ENCODE peak calls at places on chromosomes 6 and 20, in eight cellular contexts. R is H1; J is IMR-90; Q is aorta; Y is CD4-positive, CD25-positive, alpha-beta regulatory T cell; U is fibroblast of lung; E is small intestine; X is suprapubic skin. K is an unnamed sample. For H3K36me3 and H3K9me3, the result is how much of the 10 kb centered on the place peaks cover.

GRCh38 chr6:159252955-159253508 is 83.8 kb downstream of the FNDC1 start:
- DNase-seq in R (peak), J (peak), Q (no peak), Y (no peak), U (peak), E (peak), X (no peak), K (peak)

GRCh38 chr6:61869632-61870400 is 416.2 kb downstream of the KHDRBS2 start:
- DNase-seq in R (no peak), J (no peak), Q (no peak), Y (no peak), U (no peak), E (no peak), X (no peak), K (no peak)

GRCh38 chr6:26185004-26185403 is 97.8 kb downstream of the HFE start:
- DNase-seq in R (no peak), J (no peak), Q (no peak), Y (no peak), U (no peak), E (no peak), X (no peak), K (no peak)

GRCh38 chr6:47492355-47492754 is 14.8 kb downstream of the CD2AP start:
- DNase-seq in R (no peak), J (no peak), Q (no peak), Y (no peak), U (no peak), E (no peak), X (no peak), K (no peak)

GRCh38 chr6:130525378-130525777 is 159.6 kb downstream of the TMEM200A start:
- DNase-seq in R (no peak), J (no peak), Q (no peak), Y (no peak), U (no peak), E (no peak), X (no peak), K (no peak)

GRCh38 chr20:34404803-34405202 is 41.7 kb downstream of the ITCH start:
- DNase-seq in R (no peak), J (no peak), Q (no peak), Y (no peak), U (no peak), E (no peak), X (no peak), K (no peak)

GRCh38 chr6:3071568-3071967 is 3.3 kb downstream of the RIPK1 start:
- DNase-seq in R (no peak), J (no peak), Q (no peak), Y (no peak), U (no peak), E (no peak), X (no peak), K (no peak)

GRCh38 chr6:31898200-31899011 is 908 bp upstream of the EHMT2 start:
- DNase-seq in R (no peak), J (peak), Q (no peak), Y (peak), U (peak), E (peak), X (no peak), K (no peak)

GRCh38 chr6:5150676-5151075 is 65.5 kb downstream of the PPP1R3G start:
- DNase-seq in R (no peak), J (no peak), Q (no peak), Y (no peak), U (no peak), E (no peak), X (no peak), K (no peak)

GRCh38 chr6:169046021-169046420 is 207.6 kb downstream of the THBS2 start:
- DNase-seq in R (no peak), J (no peak), Q (no peak), Y (no peak), U (no peak), E (no peak), X (no peak), K (no peak)

GRCh38 chr20:32510601-32511357 is 74.4 kb downstream of the NOL4L start:
- DNase-seq in R (no peak), J (no peak), Q (no peak), Y (no peak), U (no peak), E (no peak), X (no peak), K (no peak)

GRCh38 chr20:50953821-50954220 is 4.5 kb downstream of the DPM1 start:
- DNase-seq in R (no peak), J (no peak), Q (no peak), Y (no peak), U (no peak), E (no peak), X (no peak), K (no peak)
- H3K36me3 ChIP-seq in R (under half), J (under half), Q (under half), Y (half or more), U (under half), E (under half), X (under half), K (half or more)

GRCh38 chr6:117761610-117762009 is 86.3 kb downstream of the NUS1 start:
- DNase-seq in R (no peak), J (no peak), Q (no peak), Y (no peak), U (no peak), E (no peak), X (no peak), K (no peak)
- H3K9me3 ChIP-seq in R (under half), J (under half), Q (under half), Y (under half), U (under half), E (under half), X (under half), K (under half)

GRCh38 chr6:142398353-142398752 is 96.5 kb downstream of the ADGRG6 start:
- DNase-seq in R (no peak), J (no peak), Q (no peak), Y (no peak), U (no peak), E (no peak), X (no peak), K (no peak)

GRCh38 chr6:142395266-142395665 is 93.5 kb downstream of the ADGRG6 start:
- DNase-seq in R (no peak), J (no peak), Q (no peak), Y (no peak), U (no peak), E (no peak), X (no peak), K (no peak)

GRCh38 chr6:142400495-142400894 is 98.7 kb downstream of the ADGRG6 start:
- DNase-seq in R (no peak), J (peak), Q (no peak), Y (no peak), U (no peak), E (peak), X (no peak), K (no peak)

GRCh38 chr6:142399739-142400138 is 97.9 kb downstream of the ADGRG6 start:
- DNase-seq in R (no peak), J (no peak), Q (no peak), Y (no peak), U (no peak), E (no peak), X (no peak), K (no peak)

GRCh38 chr6:142395768-142396231 is 94.0 kb downstream of the ADGRG6 start:
- DNase-seq in R (no peak), J (peak), Q (no peak), Y (no peak), U (no peak), E (peak), X (no peak), K (no peak)
- H3K4me3 ChIP-seq in R (no peak), J (no peak), Q (no peak), Y (peak), U (no peak), E (no peak), X (no peak), K (no peak)

DNA sequence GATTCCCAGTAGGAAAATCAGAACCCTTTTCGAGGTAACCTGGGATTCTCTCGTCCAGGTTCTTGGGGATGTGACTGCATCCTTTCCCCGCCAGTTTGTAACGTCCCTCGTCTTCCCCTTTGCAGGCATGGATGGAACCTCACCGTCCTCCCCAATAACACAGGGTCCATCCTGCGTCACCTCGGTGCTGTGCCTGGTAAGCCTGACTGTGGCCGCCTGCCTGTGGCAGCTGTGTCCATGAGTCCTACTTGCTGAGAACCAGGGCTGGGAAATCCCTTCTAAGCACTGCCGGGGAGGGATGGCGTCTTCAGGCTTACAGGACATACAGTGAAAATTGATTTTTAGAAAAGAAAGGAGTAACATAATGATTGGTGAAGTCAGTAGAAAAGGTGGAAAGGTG is 155.6 kb downstream of the DTNBP1 start:
- DNase-seq in R (no peak), J (no peak), Q (no peak), Y (no peak), U (no peak), E (no peak), X (peak), K (no peak)
- H3K36me3 ChIP-seq in R (half or more), J (half or more), Q (under half), Y (half or more), U (under half), E (under half), X (half or more), K (under half)

DNA sequence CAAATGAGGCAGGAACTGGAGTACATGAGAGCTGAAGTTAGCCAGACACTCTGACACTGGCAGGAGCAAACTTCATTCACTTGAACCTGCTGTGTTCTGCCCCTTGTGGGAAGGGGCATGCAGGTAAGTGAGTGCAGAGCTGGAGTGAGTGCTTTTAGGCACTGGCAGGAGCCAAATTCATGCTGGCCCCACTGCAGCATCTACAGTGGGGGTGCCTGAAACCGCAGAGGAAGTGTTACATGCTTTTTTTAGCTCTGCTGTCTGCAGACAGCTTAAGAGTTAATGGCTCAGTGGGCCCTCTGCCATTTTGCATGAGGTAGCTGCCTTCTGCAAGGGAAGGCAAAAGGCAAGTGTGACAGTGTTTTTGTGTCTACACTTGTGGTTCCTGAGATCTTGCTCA is 167.9 kb upstream of the SYNCRIP start:
- DNase-seq in R (no peak), J (no peak), Q (no peak), Y (no peak), U (no peak), E (no peak), X (no peak), K (no peak)
- H3K9me3 ChIP-seq in R (under half), J (under half), Q (under half), Y (under half), U (under half), E (under half), X (under half), K (under half)

GRCh38 chr6:6714498-6715360 is 126.2 kb downstream of the LY86 start:
- DNase-seq in R (no peak), J (peak), Q (no peak), Y (no peak), U (peak), E (no peak), X (no peak), K (no peak)

GRCh38 chr6:6713660-6714446 is 125.3 kb downstream of the LY86 start:
- DNase-seq in R (no peak), J (peak), Q (no peak), Y (no peak), U (peak), E (no peak), X (no peak), K (peak)

GRCh38 chr6:6712979-6713514 is 124.5 kb downstream of the LY86 start:
- DNase-seq in R (no peak), J (no peak), Q (peak), Y (no peak), U (peak), E (no peak), X (no peak), K (no peak)

GRCh38 chr6:6711832-6712231 is 123.3 kb downstream of the LY86 start:
- DNase-seq in R (no peak), J (no peak), Q (peak), Y (no peak), U (no peak), E (no peak), X (no peak), K (no peak)

GRCh38 chr6:6712258-6712978 is 123.9 kb downstream of the LY86 start:
- DNase-seq in R (no peak), J (peak), Q (no peak), Y (no peak), U (peak), E (peak), X (no peak), K (no peak)
- H3K4me3 ChIP-seq in R (no peak), J (no peak), Q (no peak), Y (no peak), U (no peak), E (no peak), X (peak), K (no peak)

GRCh38 chr20:48647873-48648272 is 179.9 kb downstream of the PREX1 start:
- DNase-seq in R (no peak), J (no peak), Q (no peak), Y (no peak), U (no peak), E (peak), X (no peak), K (no peak)
- H3K36me3 ChIP-seq in R (under half), J (under half), Q (under half), Y (half or more), U (under half), E (under half), X (half or more), K (under half)

DNA sequence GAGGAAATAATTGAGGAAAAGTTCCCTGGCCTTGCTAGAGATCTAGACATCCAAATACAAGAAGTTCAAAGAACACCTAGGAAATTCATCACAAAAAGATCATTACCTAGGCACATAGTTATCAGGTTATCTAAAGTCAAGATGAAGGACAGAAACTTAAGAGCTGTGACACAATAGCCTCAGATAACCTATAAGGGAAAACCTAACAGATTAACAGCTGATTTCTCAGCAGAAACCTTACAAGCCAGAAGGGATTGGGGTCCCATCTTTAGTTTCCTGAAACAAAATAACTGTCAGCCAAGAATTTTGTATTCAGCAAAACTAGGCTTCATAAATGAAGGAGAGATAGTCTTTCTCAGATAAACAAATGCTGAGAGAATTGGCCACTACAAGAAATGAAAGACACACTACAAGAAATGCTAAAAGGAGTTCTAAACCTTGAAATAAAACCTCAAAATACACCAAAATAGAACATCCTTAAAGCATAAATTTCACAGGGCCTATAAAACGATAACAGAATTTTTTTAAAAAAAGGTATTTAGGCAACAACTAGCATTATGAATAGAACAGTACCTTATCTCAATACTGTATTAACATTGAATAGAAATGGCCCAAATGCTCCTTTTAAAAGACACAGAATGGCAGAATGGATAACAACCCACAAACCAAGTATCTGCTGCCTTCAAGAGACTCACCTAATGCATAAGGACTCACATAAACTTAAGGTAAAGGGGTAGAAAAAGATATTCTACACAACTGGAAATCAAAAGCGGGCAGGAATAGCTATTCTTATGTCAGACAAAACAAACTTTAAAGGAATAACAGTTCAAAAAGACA is 9.7 kb downstream of the RNGTT start:
- DNase-seq in R (no peak), J (no peak), Q (no peak), Y (no peak), U (no peak), E (no peak), X (no peak), K (no peak)
- H3K9me3 ChIP-seq in R (under half), J (under half), Q (under half), Y (under half), U (under half), E (under half), X (under half), K (under half)